ENCODE peak calls at places on chromosomes 7 and 10, in six cellular contexts. C is left ventricle myocardium inferior, B is foreskin melanocyte, L is thoracic aorta, R is mesendoderm, V is ureter. X is an unnamed sample.

GRCh38 chr7:1496531-1497292 is 7.5 kb downstream of the INTS1 start:
- DNase-seq in C (no peak), B (no peak), L (no peak), R (no peak), V (no peak), X (no peak)

GRCh38 chr10:63735305-63735704 is 214.1 kb downstream of the REEP3 start:
- DNase-seq in C (no peak), B (no peak), L (no peak), R (no peak), V (no peak), X (no peak)

GRCh38 chr7:77293046-77293445 is 93.4 kb upstream of the FGL2 start:
- DNase-seq in C (no peak), B (no peak), L (no peak), R (no peak), V (no peak), X (no peak)

GRCh38 chr10:86943316-86944030 is 13.9 kb downstream of the MMRN2 start:
- DNase-seq in C (no peak), B (no peak), L (peak), R (no peak), V (no peak), X (no peak)

GRCh38 chr10:127947206-127947605 is 40.3 kb downstream of the PTPRE start:
- DNase-seq in C (no peak), B (no peak), L (no peak), R (no peak), V (no peak), X (no peak)

GRCh38 chr7:130901209-130901783 is 167.3 kb upstream of the KLF14 start:
- DNase-seq in C (peak), B (no peak), L (peak), R (no peak), V (peak), X (no peak)

GRCh38 chr7:131336956-131337355 is 9.3 kb downstream of the MKLN1 start:
- DNase-seq in C (no peak), B (no peak), L (no peak), R (peak), V (no peak), X (no peak)

GRCh38 chr7:44289341-44290249 is 35.8 kb downstream of the CAMK2B start:
- DNase-seq in C (peak), B (no peak), L (peak), R (no peak), V (peak), X (no peak)

GRCh38 chr7:82624337-82624736 is 180.8 kb upstream of the CACNA2D1 start:
- DNase-seq in C (no peak), B (no peak), L (no peak), R (no peak), V (no peak), X (no peak)

GRCh38 chr7:128202287-128202957 is 38.7 kb upstream of the LEP start:
- DNase-seq in C (no peak), B (no peak), L (no peak), R (no peak), V (no peak), X (no peak)

X was measured in germinal center.